ENCODE peak calls at places on chromosomes 13 and 19, in six cellular contexts. T, S, Q, F, W and D are unnamed samples.
A peak's percentile ranks its signal among the peaks of the same experiment; 100 is the strongest.

GRCh38 chr19:32901504-32902161 is 32.1 kb upstream of the SLC7A9 start:
- DNase-seq in T (no peak), S (no peak), Q (no peak), F (no peak), W (no peak), D (no peak)

GRCh38 chr19:1406496-1406817 is 929 bp upstream of the DAZAP1 start:
- DNase-seq in T (no peak), S (no peak), Q (peak; percentile 70), F (no peak), W (no peak), D (no peak)

GRCh38 chr19:55451163-55451521 is 8.0 kb upstream of the SHISA7 start:
- DNase-seq in T (no peak), S (no peak), Q (no peak), F (no peak), W (no peak), D (no peak)

GRCh38 chr19:19460258-19460731 is 54.8 kb downstream of the GATAD2A start:
- DNase-seq in T (no peak), S (peak; percentile 31), Q (peak; percentile 70), F (no peak), W (no peak), D (no peak)

GRCh38 chr19:28426902-28427232 is 786.1 kb downstream of the UQCRFS1 start:
- DNase-seq in T (no peak), S (peak; percentile 9), Q (no peak), F (no peak), W (no peak), D (no peak)

GRCh38 chr13:108795841-108796240 is 166.4 kb downstream of the MYO16 start:
- DNase-seq in T (no peak), S (no peak), Q (no peak), F (no peak), W (no peak), D (no peak)

GRCh38 chr13:77859450-77859849 is 59.2 kb downstream of the EDNRB start:
- DNase-seq in T (no peak), S (peak; percentile 2), Q (no peak), F (no peak), W (peak; percentile 36), D (no peak)

GRCh38 chr19:3977242-3978143 is 6.6 kb upstream of the DAPK3 start:
- DNase-seq in T (peak; percentile 50), S (no peak), Q (peak; percentile 76), F (peak; percentile 9), W (peak; percentile 15), D (no peak)

GRCh38 chr13:100800283-100800875 is 125.8 kb upstream of the TMTC4 start:
- DNase-seq in T (no peak), S (no peak), Q (no peak), F (no peak), W (no peak), D (no peak)

GRCh38 chr13:40377783-40378182 is 288.7 kb downstream of the FOXO1 start:
- DNase-seq in T (no peak), S (peak; percentile 54), Q (no peak), F (no peak), W (peak; percentile 66), D (no peak)

GRCh38 chr13:66014757-66015156 is 1215.4 kb downstream of the PCDH9 start:
- DNase-seq in T (no peak), S (peak; percentile 10), Q (no peak), F (no peak), W (no peak), D (no peak)

GRCh38 chr19:37845932-37846331 is 60.5 kb downstream of the WDR87 start:
- DNase-seq in T (no peak), S (peak; percentile 8), Q (no peak), F (no peak), W (no peak), D (no peak)

GRCh38 chr13:41696163-41697003 is 239.0 kb downstream of the RGCC start:
- DNase-seq in T (no peak), S (peak; percentile 81), Q (no peak), F (peak; percentile 60), W (no peak), D (no peak)

GRCh38 chr19:34246340-34246739 is 8.0 kb upstream of the GARRE1 start:
- DNase-seq in T (no peak), S (no peak), Q (no peak), F (no peak), W (no peak), D (no peak)

GRCh38 chr19:42501733-42502132 is 26.5 kb downstream of the CEACAM1 start:
- DNase-seq in T (no peak), S (no peak), Q (no peak), F (no peak), W (no peak), D (no peak)

GRCh38 chr13:19597523-19597922 is 35.9 kb upstream of the MPHOSPH8 start:
- DNase-seq in T (no peak), S (peak; percentile 84), Q (no peak), F (no peak), W (no peak), D (no peak)

GRCh38 chr19:34328982-34329381 is 36.0 kb upstream of the GPI start:
- DNase-seq in T (no peak), S (no peak), Q (no peak), F (no peak), W (no peak), D (no peak)

GRCh38 chr19:5013761-5014160 is 44.8 kb downstream of the KDM4B start:
- DNase-seq in T (no peak), S (no peak), Q (no peak), F (no peak), W (no peak), D (no peak)

GRCh38 chr13:79867248-79867647 is 386.3 kb downstream of the NDFIP2 start:
- DNase-seq in T (no peak), S (peak; percentile 43), Q (no peak), F (no peak), W (no peak), D (no peak)

GRCh38 chr13:21010621-21011020 is 50.8 kb downstream of the LATS2 start:
- DNase-seq in T (no peak), S (no peak), Q (no peak), F (no peak), W (no peak), D (no peak)

GRCh38 chr13:21012211-21012610 is 49.2 kb downstream of the LATS2 start:
- DNase-seq in T (no peak), S (no peak), Q (no peak), F (no peak), W (no peak), D (no peak)

GRCh38 chr19:6519289-6519688 is 11.5 kb upstream of the TNFSF9 start:
- DNase-seq in T (no peak), S (peak; percentile 72), Q (no peak), F (no peak), W (no peak), D (no peak)

DNA sequence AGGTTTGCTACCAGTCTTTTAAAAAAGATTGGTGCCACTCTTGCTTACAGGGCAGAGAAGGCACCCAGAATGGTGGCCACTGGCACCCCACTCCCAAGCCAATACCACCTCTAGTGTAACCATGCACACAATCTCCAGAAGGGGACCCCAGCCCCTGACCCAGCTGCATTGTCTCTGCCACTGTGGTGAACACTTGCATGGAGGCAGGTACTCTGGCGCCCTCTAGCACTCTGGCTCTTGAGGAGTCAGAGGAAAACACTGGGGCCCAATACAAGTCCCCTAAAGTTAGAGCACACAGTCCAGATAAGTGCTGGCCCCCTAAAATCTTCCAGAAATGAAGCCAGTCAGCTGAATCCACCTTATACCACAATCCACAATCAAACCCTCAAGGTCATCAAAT is 6.0 kb downstream of the ERVV-1 start:
- DNase-seq in T (no peak), S (no peak), Q (no peak), F (no peak), W (no peak), D (no peak)
- TF ChIP-seq CTCF in T (peak; percentile 4), S (no peak), Q (no peak), F (no peak), W (no peak), D (no peak)

DNA sequence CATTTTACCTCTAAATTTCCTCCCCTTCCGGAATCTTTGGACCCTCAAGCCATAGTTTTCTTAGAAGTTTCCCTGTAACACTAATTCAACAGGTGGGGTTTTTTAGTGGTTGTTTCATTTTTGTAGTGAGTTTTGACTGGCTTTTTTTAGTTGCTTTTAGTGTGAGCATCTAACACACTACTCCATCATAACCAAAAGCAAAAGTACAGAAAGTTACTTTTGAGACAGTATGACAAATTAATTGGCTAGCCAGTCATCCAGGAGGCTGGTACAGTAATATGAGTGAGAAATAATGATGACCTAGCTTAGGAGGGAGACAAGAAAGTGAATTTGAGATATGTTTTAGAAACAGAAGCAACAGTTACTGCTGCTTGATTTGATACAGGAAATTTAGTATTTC is 71.5 kb downstream of the DNAJC15 start:
- DNase-seq in T (no peak), S (no peak), Q (no peak), F (no peak), W (no peak), D (no peak)
- H3K4me3 ChIP-seq in T (no peak overlapping the region), S (no peak overlapping the region), Q (no peak overlapping the region), F (no peak overlapping the region), W (no peak overlapping the region), D (no peak overlapping the region)

GRCh38 chr19:45152504-45153338 is 8.1 kb downstream of the NKPD1 start:
- DNase-seq in T (peak; percentile 58), S (peak; percentile 77), Q (no peak), F (peak; percentile 45), W (no peak), D (no peak)
- TF ChIP-seq CTCF in T (no peak), S (no peak), Q (no peak), F (no peak), W (no peak), D (no peak)

GRCh38 chr13:32135655-32136054 is 104.1 kb downstream of the FRY start:
- DNase-seq in T (no peak), S (peak; percentile 70), Q (no peak), F (no peak), W (no peak), D (no peak)
- H3K4me3 ChIP-seq in T (no peak overlapping the region), S (no peak overlapping the region), Q (no peak overlapping the region), F (no peak overlapping the region), W (no peak overlapping the region), D (no peak overlapping the region)

GRCh38 chr19:15297416-15298224 is 34.7 kb downstream of the BRD4 start:
- DNase-seq in T (peak; percentile 32), S (peak; percentile 87), Q (no peak), F (peak; percentile 78), W (no peak), D (no peak)
- TF ChIP-seq CTCF in T (peak; percentile 47), S (peak; percentile 6), Q (no peak), F (peak; percentile 39), W (no peak), D (no peak)

GRCh38 chr19:49801966-49802661 is 11.0 kb downstream of the FUZ start:
- DNase-seq in T (peak; percentile 95), S (peak; percentile 93), Q (peak; percentile 96), F (peak; percentile 87), W (peak; percentile 96), D (peak; percentile 99)
- H3K4me3 ChIP-seq in T (peak overlapping the region; percentile 74), S (peak overlapping the region; percentile 60), Q (peak overlapping the region; percentile 65), F (no peak overlapping the region), W (peak overlapping the region; percentile 32), D (peak overlapping the region; percentile 39)